ENCODE peak calls at places on chromosomes 2 and 18, in seven cellular contexts. K is foreskin keratinocyte; G is naive thymus-derived CD4-positive, alpha-beta T cell; S is CD4-positive, alpha-beta memory T cell; Y is breast epithelium; X is endodermal cell; I is CD8-positive, alpha-beta memory T cell. T is an unnamed sample.

GRCh38 chr2:3242747-3243369 is 134.8 kb downstream of the EIPR1 start:
- DNase-seq in K (no peak), G (no peak), S (peak), Y (no peak), X (peak), I (peak), T (no peak)

GRCh38 chr18:56789004-56789888 is 138.1 kb downstream of the WDR7 start:
- DNase-seq in K (peak), G (no peak), S (no peak), Y (no peak), X (peak), I (no peak), T (no peak)

GRCh38 chr2:234996041-234996440 is 44.2 kb downstream of the SH3BP4 start:
- DNase-seq in K (no peak), G (no peak), S (no peak), Y (no peak), X (peak), I (no peak), T (no peak)

GRCh38 chr2:203532957-203533695 is 2.0 kb downstream of the RAPH1 start:
- DNase-seq in K (no peak), G (no peak), S (peak), Y (no peak), X (no peak), I (no peak), T (no peak)

GRCh38 chr2:70118798-70119454 is 31.6 kb downstream of the PCBP1 start:
- DNase-seq in K (no peak), G (no peak), S (no peak), Y (no peak), X (peak), I (no peak), T (no peak)

GRCh38 chr2:69946351-69947077 is 14.9 kb downstream of the ASPRV1 start:
- DNase-seq in K (peak), G (peak), S (peak), Y (no peak), X (no peak), I (peak), T (peak)

GRCh38 chr18:80009661-80010550 is 21.5 kb upstream of the TXNL4A start:
- DNase-seq in K (no peak), G (no peak), S (no peak), Y (peak), X (no peak), I (no peak), T (peak)

GRCh38 chr2:171134624-171135230 is 26.0 kb downstream of the TLK1 start:
- DNase-seq in K (no peak), G (no peak), S (no peak), Y (no peak), X (no peak), I (no peak), T (no peak)

GRCh38 chr2:221833972-221834371 is 261.9 kb upstream of the EPHA4 start:
- DNase-seq in K (no peak), G (no peak), S (no peak), Y (no peak), X (no peak), I (no peak), T (no peak)

GRCh38 chr2:71526131-71526530 is 72.8 kb downstream of the DYSF start:
- DNase-seq in K (no peak), G (no peak), S (no peak), Y (peak), X (peak), I (no peak), T (no peak)

GRCh38 chr2:44286884-44287638 is 11.8 kb downstream of the SLC3A1 start:
- DNase-seq in K (no peak), G (no peak), S (no peak), Y (no peak), X (no peak), I (no peak), T (no peak)

GRCh38 chr2:95008311-95008710 is 17.2 kb upstream of the MAL start:
- DNase-seq in K (no peak), G (no peak), S (no peak), Y (no peak), X (no peak), I (no peak), T (no peak)

GRCh38 chr2:69918391-69918790 is 3.5 kb downstream of the MXD1 start:
- DNase-seq in K (no peak), G (no peak), S (no peak), Y (no peak), X (no peak), I (no peak), T (no peak)

GRCh38 chr18:43620936-43621335 is 343.6 kb upstream of the SYT4 start:
- DNase-seq in K (no peak), G (no peak), S (no peak), Y (no peak), X (peak), I (no peak), T (no peak)

GRCh38 chr2:8800821-8801220 is 36.6 kb downstream of the KIDINS220 start:
- DNase-seq in K (no peak), G (no peak), S (no peak), Y (no peak), X (no peak), I (no peak), T (no peak)

GRCh38 chr2:224417947-224418346 is 16.0 kb upstream of the FAM124B start:
- DNase-seq in K (no peak), G (no peak), S (no peak), Y (no peak), X (no peak), I (no peak), T (no peak)

GRCh38 chr2:41763091-41763490 is 284.7 kb upstream of the PKDCC start:
- DNase-seq in K (no peak), G (no peak), S (no peak), Y (no peak), X (no peak), I (no peak), T (no peak)

GRCh38 chr18:26440644-26441043 is 107.7 kb downstream of the KCTD1 start:
- DNase-seq in K (no peak), G (no peak), S (no peak), Y (no peak), X (no peak), I (no peak), T (no peak)

GRCh38 chr2:190718652-190719526 is 70.0 kb downstream of the NAB1 start:
- DNase-seq in K (peak), G (peak), S (no peak), Y (peak), X (no peak), I (no peak), T (peak)

GRCh38 chr2:15218423-15219086 is 342.6 kb downstream of the NBAS start:
- DNase-seq in K (no peak), G (no peak), S (no peak), Y (no peak), X (no peak), I (no peak), T (no peak)

GRCh38 chr2:38466849-38467767 is 90.0 kb upstream of the ATL2 start:
- DNase-seq in K (no peak), G (no peak), S (no peak), Y (no peak), X (no peak), I (no peak), T (no peak)

GRCh38 chr2:38464971-38465788 is 88.1 kb upstream of the ATL2 start:
- DNase-seq in K (no peak), G (no peak), S (no peak), Y (no peak), X (peak), I (no peak), T (no peak)

GRCh38 chr2:38467768-38468463 is 90.8 kb upstream of the ATL2 start:
- DNase-seq in K (no peak), G (no peak), S (no peak), Y (no peak), X (no peak), I (no peak), T (no peak)

GRCh38 chr2:38465789-38466127 is 88.7 kb upstream of the ATL2 start:
- DNase-seq in K (no peak), G (no peak), S (peak), Y (no peak), X (peak), I (no peak), T (no peak)

DNA sequence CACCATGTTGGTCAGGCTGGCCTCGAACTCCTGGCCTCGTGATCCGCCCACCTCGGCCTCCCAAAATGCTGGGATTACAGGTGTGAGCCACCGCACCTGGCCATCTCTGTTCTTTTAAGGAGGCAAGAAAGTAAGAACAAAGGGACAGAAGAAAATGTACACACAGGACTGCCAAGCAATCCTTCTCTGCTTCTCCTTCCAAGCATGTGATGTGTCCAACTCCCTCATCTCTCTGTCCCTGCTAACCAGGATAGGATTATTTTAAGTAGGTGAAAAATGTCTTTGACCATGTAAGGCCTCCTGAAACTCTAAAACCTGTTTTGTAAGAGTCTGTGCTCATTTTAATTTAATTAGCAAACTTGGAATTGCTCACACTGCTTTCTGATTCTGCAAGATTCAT is 89.3 kb upstream of the ATL2 start:
- DNase-seq in K (no peak), G (no peak), S (no peak), Y (no peak), X (no peak), I (no peak), T (no peak)
- H3K27ac ChIP-seq in K (no peak), G (no peak), S (no peak), Y (peak), X (no peak), I (no peak), T (no peak)

DNA sequence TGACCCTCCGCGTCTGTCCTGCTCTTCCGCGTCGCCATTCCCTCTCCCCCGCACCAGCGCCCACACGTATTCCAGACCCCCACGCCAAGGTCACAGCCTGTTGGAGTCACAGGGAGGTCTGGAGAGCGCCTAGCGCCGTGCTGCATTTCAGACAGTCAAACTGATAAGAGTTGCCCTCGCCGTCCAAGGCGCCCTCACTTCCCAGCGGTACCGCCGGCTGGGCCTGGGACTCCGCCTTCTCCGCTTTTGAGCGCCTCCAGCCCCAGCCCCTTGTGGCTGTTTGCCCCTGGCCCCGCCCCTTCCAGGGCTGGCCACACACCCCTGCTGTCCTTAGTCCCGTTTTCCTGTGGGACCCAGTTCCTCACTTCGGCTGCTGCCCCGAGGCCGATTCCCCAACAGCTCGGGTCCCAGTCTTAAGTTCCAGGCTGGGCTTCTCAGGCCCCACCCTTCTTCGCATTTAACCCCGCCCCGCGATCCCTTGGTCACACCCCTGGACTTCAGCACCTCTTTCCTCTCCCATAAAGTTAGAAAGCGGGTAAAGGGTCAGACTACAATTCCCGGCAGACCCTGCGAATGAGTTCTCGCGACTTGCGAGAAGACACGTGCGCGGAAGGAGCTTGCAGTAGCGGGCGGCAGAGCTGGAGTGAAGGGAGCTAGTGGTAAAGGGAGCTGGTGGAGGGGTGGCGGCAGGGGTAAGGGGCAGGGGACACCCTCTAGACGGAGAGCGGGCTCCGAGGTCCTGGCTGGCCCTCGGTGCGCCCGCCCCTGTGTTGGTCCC is at the start of gene GMPPA:
- DNase-seq in K (peak), G (peak), S (peak), Y (peak), X (peak), I (peak), T (peak)
- H3K27ac ChIP-seq in K (peak), G (peak), S (peak), Y (peak), X (no peak), I (peak), T (peak)

GRCh38 chr2:43152711-43153627 is 73.4 kb downstream of the ZFP36L2 start:
- DNase-seq in K (no peak), G (no peak), S (no peak), Y (no peak), X (no peak), I (no peak), T (no peak)

GRCh38 chr2:43155842-43156511 is 70.4 kb downstream of the ZFP36L2 start:
- DNase-seq in K (no peak), G (no peak), S (no peak), Y (no peak), X (no peak), I (no peak), T (no peak)

GRCh38 chr2:43149482-43150107 is 76.8 kb downstream of the ZFP36L2 start:
- DNase-seq in K (no peak), G (peak), S (no peak), Y (no peak), X (peak), I (no peak), T (no peak)

GRCh38 chr2:43154685-43155084 is 71.7 kb downstream of the ZFP36L2 start:
- DNase-seq in K (no peak), G (no peak), S (no peak), Y (no peak), X (no peak), I (no peak), T (no peak)

GRCh38 chr2:43152186-43152585 is 74.2 kb downstream of the ZFP36L2 start:
- DNase-seq in K (no peak), G (no peak), S (no peak), Y (no peak), X (no peak), I (no peak), T (no peak)
- H3K27ac ChIP-seq in K (no peak), G (peak), S (no peak), Y (no peak), X (no peak), I (no peak), T (no peak)

DNA sequence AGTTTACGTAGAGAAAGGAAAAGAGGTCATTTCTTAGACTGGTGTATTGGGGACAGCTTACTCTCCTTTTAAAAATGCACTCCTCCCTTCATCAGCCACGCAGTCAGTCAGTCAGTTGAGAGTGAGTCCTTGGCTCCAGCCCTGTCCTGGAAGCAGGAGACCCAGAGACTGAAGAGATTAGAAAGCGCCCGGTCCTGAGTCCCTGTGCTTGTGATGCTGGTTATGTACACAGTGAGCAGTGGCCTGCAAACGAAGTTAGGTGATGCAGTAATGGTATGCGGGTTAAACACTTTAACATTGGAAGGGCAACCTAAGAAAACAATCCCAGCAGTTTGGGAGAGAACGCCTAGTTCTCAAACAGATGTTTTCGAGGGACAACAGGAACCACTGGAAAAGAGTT is 6.3 kb upstream of the ASB1 start:
- DNase-seq in K (no peak), G (no peak), S (no peak), Y (no peak), X (peak), I (no peak), T (no peak)
- H3K27ac ChIP-seq in K (no peak), G (no peak), S (no peak), Y (peak), X (no peak), I (peak), T (no peak)

GRCh38 chr2:215313219-215313656 is 1.4 kb downstream of the ATIC start:
- DNase-seq in K (no peak), G (no peak), S (no peak), Y (no peak), X (no peak), I (no peak), T (no peak)
- H3K27ac ChIP-seq in K (no peak), G (no peak), S (no peak), Y (peak), X (no peak), I (no peak), T (no peak)

GRCh38 chr2:176100547-176101140 is 1.0 kb downstream of the HOXD12 start:
- DNase-seq in K (no peak), G (no peak), S (no peak), Y (no peak), X (peak), I (no peak), T (no peak)

GRCh38 chr2:176097820-176098365 is 1.7 kb upstream of the HOXD12 start:
- DNase-seq in K (no peak), G (no peak), S (no peak), Y (no peak), X (no peak), I (no peak), T (no peak)

GRCh38 chr2:176098366-176099158 is 1.0 kb upstream of the HOXD12 start:
- DNase-seq in K (no peak), G (no peak), S (no peak), Y (no peak), X (peak), I (no peak), T (no peak)

GRCh38 chr2:176099737-176100546 is at the start of gene HOXD12:
- DNase-seq in K (no peak), G (peak), S (no peak), Y (no peak), X (peak), I (no peak), T (no peak)

DNA sequence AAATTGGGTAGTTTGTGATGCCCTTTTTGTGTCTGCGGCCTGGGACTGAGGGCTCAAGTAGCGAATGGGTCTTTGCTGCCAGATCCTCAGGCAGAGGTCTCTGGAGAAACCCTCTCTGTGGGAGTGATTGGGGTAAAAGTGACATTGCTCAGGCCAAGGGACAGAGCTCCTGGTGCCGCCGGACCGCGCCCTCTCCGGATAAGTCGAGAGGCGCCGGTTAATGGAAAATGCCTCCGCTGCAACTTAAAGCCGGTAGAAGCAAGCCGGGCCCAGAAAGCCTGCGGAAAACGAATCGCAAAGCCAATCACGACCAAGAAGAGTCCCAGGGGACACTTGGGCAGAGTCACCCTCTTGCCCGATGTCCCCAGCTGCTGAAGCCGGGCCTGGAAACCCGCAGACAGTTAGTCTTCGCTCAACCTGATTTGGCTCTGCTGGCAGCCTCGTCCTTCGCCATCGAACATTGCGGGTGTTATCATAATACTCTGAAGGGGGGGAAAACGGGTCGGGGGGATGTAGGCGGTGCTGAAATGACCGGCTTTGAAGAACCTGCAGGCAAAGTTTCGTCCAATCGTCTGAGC is 347 bp upstream of the HOXD12 start:
- DNase-seq in K (no peak), G (no peak), S (no peak), Y (no peak), X (peak), I (no peak), T (no peak)
- H3K27ac ChIP-seq in K (no peak), G (no peak), S (no peak), Y (no peak), X (no peak), I (no peak), T (no peak)

T was measured in epithelial cell of prostate.